ENCODE peak calls at places on chromosomes 13 and 19, in ten cellular contexts. N is right atrium auricular region; O is CD4-positive, alpha-beta memory T cell; T is dorsolateral prefrontal cortex; P is CD8-positive, alpha-beta memory T cell; D is suprapubic skin; S is esophagus squamous epithelium; C is pancreas; Y is right lobe of liver; J is ovary. V is an unnamed sample. For H3K27me3, the result is how much of the 10 kb centered on the place peaks cover.

GRCh38 chr19:35908977-35909683 is 1.0 kb upstream of the TYROBP start:
- DNase-seq in C (no peak), P (no peak), J (no peak), N (peak), D (no peak), O (no peak), Y (peak), T (peak), S (peak), V (peak)

GRCh38 chr13:62611343-62611742 is 1195.7 kb upstream of the PCDH20 start:
- DNase-seq in T (no peak), S (no peak), D (no peak), O (no peak), Y (no peak), J (no peak), N (no peak), C (no peak), P (no peak), V (no peak)

GRCh38 chr13:98318263-98318878 is 141.3 kb upstream of the RNF113B start:
- DNase-seq in Y (no peak), D (no peak), P (no peak), O (no peak), S (no peak), J (no peak), T (no peak), N (no peak), C (no peak), V (no peak)

GRCh38 chr19:8336072-8336569 is 6.9 kb downstream of the KANK3 start:
- DNase-seq in O (no peak), J (no peak), Y (no peak), N (no peak), S (no peak), P (no peak), T (no peak), C (no peak), D (no peak), V (no peak)

GRCh38 chr19:18131841-18132596 is 20.9 kb upstream of the PIK3R2 start:
- DNase-seq in Y (no peak), O (no peak), C (peak), N (no peak), T (no peak), J (no peak), D (no peak), S (no peak), P (no peak), V (no peak)

GRCh38 chr19:52778811-52779210 is 7.8 kb downstream of the ZNF600 start:
- DNase-seq in S (no peak), O (peak), P (peak), C (no peak), D (no peak), T (no peak), Y (no peak), J (no peak), N (no peak), V (no peak)

GRCh38 chr13:36251528-36251927 is 37.2 kb upstream of the SOHLH2 start:
- DNase-seq in O (no peak), C (no peak), J (no peak), P (no peak), Y (no peak), S (no peak), T (no peak), D (no peak), N (no peak), V (no peak)

GRCh38 chr13:49098198-49098597 is 121.9 kb upstream of the MLNR start:
- DNase-seq in C (no peak), D (no peak), J (no peak), S (no peak), O (no peak), Y (no peak), N (no peak), T (no peak), P (no peak), V (peak)

GRCh38 chr13:42926043-42926442 is 66.0 kb downstream of the EPSTI1 start:
- DNase-seq in S (no peak), T (no peak), C (no peak), O (no peak), J (no peak), P (no peak), N (no peak), D (no peak), Y (no peak), V (no peak)

GRCh38 chr19:3575260-3575741 is 2.6 kb downstream of the HMG20B start:
- DNase-seq in J (no peak), S (no peak), P (no peak), Y (no peak), T (peak), O (no peak), C (no peak), N (no peak), D (no peak), V (no peak)

GRCh38 chr19:28586501-28586900 is 626.5 kb downstream of the UQCRFS1 start:
- DNase-seq in J (no peak), S (no peak), Y (no peak), C (no peak), D (no peak), N (no peak), T (no peak), O (no peak), P (no peak), V (no peak)

GRCh38 chr13:43742911-43743310 is 43.9 kb downstream of the ENOX1 start:
- DNase-seq in Y (no peak), D (no peak), O (no peak), T (no peak), N (no peak), J (no peak), P (no peak), C (no peak), S (no peak), V (no peak)

GRCh38 chr19:23817519-23817918 is 58.8 kb upstream of the ZNF681 start:
- DNase-seq in O (no peak), P (no peak), D (no peak), T (no peak), C (no peak), N (no peak), J (no peak), S (no peak), Y (no peak), V (no peak)

GRCh38 chr13:60312851-60313505 is 84.0 kb upstream of the TDRD3 start:
- DNase-seq in C (no peak), O (no peak), P (no peak), J (no peak), S (no peak), T (peak), N (no peak), D (no peak), Y (no peak), V (no peak)

GRCh38 chr13:106036870-106037269 is 498.6 kb downstream of the EFNB2 start:
- DNase-seq in J (no peak), P (no peak), T (no peak), O (no peak), Y (no peak), N (no peak), D (no peak), C (no peak), S (no peak), V (no peak)

GRCh38 chr19:34773555-34773864 is 495 bp upstream of the ZNF599 start:
- DNase-seq in C (no peak), J (no peak), P (no peak), D (no peak), S (no peak), O (no peak), Y (no peak), N (no peak), T (no peak), V (no peak)

GRCh38 chr13:50915562-50915961 is 6.0 kb downstream of the RNASEH2B start:
- DNase-seq in T (no peak), D (no peak), C (no peak), N (no peak), Y (no peak), S (no peak), J (no peak), P (no peak), O (peak), V (no peak)

GRCh38 chr13:101942535-101943157 is 459.2 kb downstream of the FGF14 start:
- DNase-seq in T (no peak), D (no peak), C (no peak), N (no peak), S (no peak), O (no peak), Y (no peak), J (no peak), P (no peak), V (no peak)

GRCh38 chr19:10566658-10567410 is 1.0 kb upstream of the KRI1 start:
- DNase-seq in P (peak), T (no peak), N (no peak), C (peak), Y (no peak), S (no peak), J (peak), D (no peak), O (peak), V (peak)

GRCh38 chr13:97359181-97360057 is 74.5 kb upstream of the RAP2A start:
- DNase-seq in J (peak), O (peak), N (peak), T (no peak), C (no peak), D (no peak), Y (no peak), S (no peak), P (peak), V (no peak)

GRCh38 chr13:103815619-103816018 is 749.4 kb upstream of the SLC10A2 start:
- DNase-seq in J (no peak), Y (no peak), T (no peak), O (no peak), C (no peak), D (no peak), S (no peak), P (no peak), N (no peak), V (no peak)

GRCh38 chr19:18044825-18045304 is 36.9 kb downstream of the ARRDC2 start:
- DNase-seq in C (peak), T (peak), N (peak), J (no peak), S (peak), P (peak), D (peak), Y (peak), O (peak), V (peak)

GRCh38 chr13:113026391-113026910 is 57.4 kb downstream of the MCF2L start:
- DNase-seq in S (no peak), J (no peak), T (no peak), C (no peak), P (no peak), D (no peak), O (no peak), N (no peak), Y (no peak), V (no peak)

GRCh38 chr13:113029061-113029445 is 60.0 kb downstream of the MCF2L start:
- DNase-seq in N (no peak), J (no peak), O (no peak), C (no peak), S (no peak), P (no peak), T (no peak), D (no peak), Y (no peak), V (no peak)

GRCh38 chr13:113028336-113029060 is 59.5 kb downstream of the MCF2L start:
- DNase-seq in Y (no peak), C (no peak), S (no peak), T (no peak), P (no peak), N (no peak), O (no peak), D (no peak), J (no peak), V (no peak)

GRCh38 chr13:113027566-113027965 is 58.6 kb downstream of the MCF2L start:
- DNase-seq in J (no peak), T (no peak), S (no peak), N (no peak), O (no peak), D (no peak), P (no peak), Y (no peak), C (no peak), V (no peak)

DNA sequence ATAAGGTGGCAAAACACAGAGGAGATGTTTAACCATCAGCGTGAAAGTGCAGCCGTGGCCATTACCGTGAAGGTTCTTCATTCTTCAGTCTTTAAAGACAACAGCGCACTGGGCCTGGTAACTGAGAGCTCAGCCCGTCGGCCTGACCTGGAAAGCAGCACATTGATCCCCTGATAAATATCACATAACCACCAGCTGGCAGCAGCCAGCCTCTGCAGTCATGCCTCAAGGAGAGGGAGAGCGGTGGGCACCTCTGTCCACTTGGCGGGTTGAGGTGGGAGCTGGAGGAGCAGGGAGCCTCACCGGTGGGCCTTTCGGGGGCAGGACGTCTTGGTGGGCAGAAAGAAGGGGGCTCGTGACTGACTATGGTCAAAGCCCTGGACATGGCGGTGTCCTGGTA is 58.1 kb downstream of the MCF2L start:
- DNase-seq in J (no peak), P (no peak), N (no peak), C (no peak), S (no peak), O (no peak), Y (no peak), D (no peak), T (no peak), V (no peak)
- H3K27me3 ChIP-seq in J (under half), P (under half), N (under half), C (under half), S (under half), O (under half), Y (under half), D (under half), T (under half), V (under half)

GRCh38 chr13:24053505-24054251 is 106.8 kb upstream of the SPATA13 start:
- DNase-seq in C (peak), N (no peak), D (no peak), T (peak), P (peak), Y (peak), O (peak), S (no peak), J (peak), V (no peak)
- H3K27ac ChIP-seq in C (no peak), N (peak), D (peak), T (peak), P (no peak), Y (peak), O (no peak), S (peak), J (peak), V (peak)

GRCh38 chr13:20799726-20800416 is 26.1 kb upstream of the EEF1AKMT1 start:
- DNase-seq in P (no peak), N (no peak), O (no peak), J (no peak), Y (no peak), C (no peak), T (no peak), D (no peak), S (no peak), V (no peak)
- H3K27me3 ChIP-seq in P (under half), N (under half), O (under half), J (under half), Y (under half), C (under half), T (under half), D (under half), S (under half), V (under half)

GRCh38 chr19:16200038-16200775 is 2.5 kb downstream of the AP1M1 start:
- DNase-seq in D (no peak), Y (peak), O (no peak), J (no peak), C (no peak), N (peak), S (no peak), T (no peak), P (no peak), V (peak)

GRCh38 chr19:16198363-16198636 is 589 bp downstream of the AP1M1 start:
- DNase-seq in D (no peak), T (no peak), P (no peak), Y (peak), O (no peak), S (no peak), C (no peak), J (no peak), N (no peak), V (no peak)

GRCh38 chr19:16200776-16201391 is 3.2 kb downstream of the AP1M1 start:
- DNase-seq in O (no peak), N (no peak), P (no peak), J (no peak), S (no peak), Y (no peak), C (no peak), T (no peak), D (no peak), V (no peak)

GRCh38 chr19:16197622-16198362 is at the start of gene AP1M1:
- DNase-seq in J (peak), O (peak), C (peak), N (peak), Y (peak), S (peak), P (peak), T (peak), D (peak), V (peak)

DNA sequence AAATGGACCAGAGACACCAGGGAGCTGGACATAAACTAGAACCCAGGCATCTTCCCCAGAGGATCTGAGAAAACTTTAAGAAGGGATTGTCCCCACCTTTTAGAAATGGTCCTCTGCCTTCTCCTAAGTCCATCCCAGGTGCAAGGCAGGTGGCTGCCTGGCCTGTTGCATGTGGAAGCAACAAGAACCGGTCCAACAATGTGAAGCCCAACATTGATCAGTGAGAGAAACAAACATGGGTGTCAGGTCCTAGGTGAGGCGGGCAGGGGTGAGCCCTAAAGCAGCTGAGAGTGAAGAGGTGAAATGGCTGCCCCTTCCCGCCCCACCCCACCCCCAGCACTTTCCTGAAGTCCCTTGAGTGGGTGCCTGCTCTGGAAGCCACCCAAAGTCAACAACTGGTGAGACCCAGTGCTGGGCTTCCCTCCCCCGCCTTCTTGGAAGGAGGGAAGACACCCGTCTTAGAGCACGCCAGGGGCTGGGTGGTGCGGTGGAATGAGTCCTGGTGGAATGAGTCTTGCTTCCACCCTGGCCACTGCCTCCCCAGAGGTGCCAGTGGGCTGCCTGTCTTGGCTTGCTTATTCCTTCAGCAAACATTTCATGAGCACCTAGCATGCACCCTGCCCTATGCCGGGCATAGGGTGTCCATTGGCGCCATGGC is 1.7 kb downstream of the AP1M1 start:
- DNase-seq in O (no peak), N (no peak), C (no peak), P (no peak), T (no peak), Y (peak), J (no peak), D (no peak), S (no peak), V (no peak)
- H3K27ac ChIP-seq in O (peak), N (no peak), C (no peak), P (no peak), T (no peak), Y (peak), J (no peak), D (no peak), S (no peak), V (peak)

GRCh38 chr13:112580211-112580610 is 7.7 kb downstream of the TUBGCP3 start:
- DNase-seq in T (no peak), Y (no peak), J (no peak), D (no peak), P (no peak), S (no peak), O (no peak), N (no peak), C (no peak), V (no peak)
- H3K27me3 ChIP-seq in T (under half), Y (under half), J (under half), D (under half), P (under half), S (under half), O (under half), N (under half), C (under half), V (under half)

GRCh38 chr13:30844548-30845296 is 61.3 kb upstream of the MEDAG start:
- DNase-seq in N (no peak), P (no peak), C (no peak), D (no peak), J (no peak), T (no peak), O (no peak), Y (no peak), S (no peak), V (no peak)
- H3K27ac ChIP-seq in N (no peak), P (no peak), C (no peak), D (no peak), J (no peak), T (no peak), O (no peak), Y (no peak), S (no peak), V (no peak)

DNA sequence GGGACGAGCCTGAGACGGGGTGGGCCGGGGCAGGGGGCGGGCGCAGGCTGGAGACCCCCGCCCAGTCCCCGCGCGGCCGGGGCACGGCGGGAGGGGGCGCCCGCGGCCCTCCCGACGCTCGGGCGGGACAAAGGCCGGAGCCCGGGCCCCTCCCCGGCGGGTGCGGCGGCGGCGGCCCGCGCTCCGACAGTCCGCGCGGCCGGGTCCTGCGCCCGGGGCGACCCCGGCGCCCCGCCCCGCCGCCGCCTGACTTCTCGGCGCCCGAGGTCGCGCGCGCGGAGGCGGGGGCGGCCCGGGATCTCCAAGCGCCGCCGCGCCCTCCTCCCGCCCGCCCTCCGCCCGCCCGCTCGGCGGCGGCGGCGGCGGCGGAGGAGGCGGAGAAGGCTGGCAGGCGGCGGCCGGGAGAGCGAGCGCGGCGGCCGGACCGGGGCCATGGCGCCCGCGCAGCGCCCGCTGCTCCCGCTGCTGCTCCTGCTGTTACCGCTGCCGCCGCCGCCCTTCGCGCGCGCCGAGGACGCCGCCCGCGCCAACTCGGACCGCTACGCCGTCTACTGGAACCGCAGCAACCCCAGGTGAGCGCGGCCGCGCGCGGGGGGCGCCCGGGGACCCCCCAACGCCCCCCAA is at the start of gene EFNA2:
- DNase-seq in S (no peak), T (no peak), J (no peak), Y (no peak), P (no peak), N (no peak), C (peak), D (no peak), O (no peak), V (no peak)
- H3K27me3 ChIP-seq in S (under half), T (under half), J (under half), Y (under half), P (under half), N (under half), C (under half), D (half or more), O (under half), V (under half)

GRCh38 chr13:64293923-64294322 is 2878.3 kb upstream of the PCDH20 start:
- DNase-seq in S (no peak), J (no peak), N (no peak), C (no peak), O (no peak), Y (no peak), T (no peak), D (no peak), P (no peak), V (no peak)

GRCh38 chr13:64289702-64290101 is 2874.1 kb upstream of the PCDH20 start:
- DNase-seq in T (no peak), J (no peak), C (no peak), P (no peak), Y (no peak), O (no peak), S (no peak), N (no peak), D (no peak), V (no peak)
- H3K27ac ChIP-seq in T (no peak), J (no peak), C (no peak), P (no peak), Y (no peak), O (no peak), S (no peak), N (no peak), D (no peak), V (no peak)

GRCh38 chr13:111325941-111326620 is 5.6 kb downstream of the TEX29 start:
- DNase-seq in S (no peak), O (no peak), Y (no peak), D (no peak), C (no peak), T (no peak), N (no peak), P (no peak), J (no peak), V (peak)
- H3K27me3 ChIP-seq in S (under half), O (under half), Y (under half), D (under half), C (under half), T (under half), N (under half), P (under half), J (under half), V (under half)

DNA sequence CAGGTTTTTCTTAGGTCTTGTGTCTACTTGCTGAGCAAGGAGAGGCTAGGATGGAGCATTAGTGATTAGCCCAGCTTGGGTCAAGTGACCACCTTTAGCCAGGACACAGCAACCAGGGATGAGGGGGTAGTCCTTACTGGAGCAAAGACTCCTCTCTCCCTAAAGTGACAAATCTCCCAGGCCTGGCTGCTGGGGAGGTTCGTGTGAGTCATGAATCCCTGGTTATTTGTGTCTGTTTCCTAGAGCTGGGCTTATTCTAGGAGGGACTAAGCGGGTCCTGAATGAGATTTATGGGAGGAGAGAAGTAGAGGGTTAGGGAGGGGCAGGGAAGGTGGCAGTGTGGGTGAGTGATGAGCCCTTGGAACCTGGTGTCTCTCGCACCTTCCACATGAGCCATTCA is 487.3 kb downstream of the TSHZ3 start:
- DNase-seq in D (no peak), C (no peak), J (no peak), Y (no peak), T (no peak), O (no peak), S (no peak), N (peak), P (no peak), V (no peak)
- H3K27ac ChIP-seq in D (no peak), C (no peak), J (no peak), Y (no peak), T (no peak), O (no peak), S (no peak), N (no peak), P (no peak), V (no peak)

V was measured in ascending aorta.